ENCODE peak calls at places on chromosomes 4 and X, in seven cellular contexts. L is AG04450, O is H7, S is tibial artery, B is cardiac muscle cell, E is K562, P is adipocyte. Q is an unnamed sample.

GRCh38 chrX:18548996-18549395 is 122.9 kb downstream of the RS1 start:
- DNase-seq in P (no peak), O (no peak), B (no peak), L (no peak), S (no peak), E (no peak), Q (no peak)

GRCh38 chrX:15056044-15056443 is 182.8 kb downstream of the MOSPD2 start:
- DNase-seq in O (no peak), S (no peak), B (no peak), P (no peak), E (no peak), L (no peak), Q (no peak)

GRCh38 chr4:169557061-169557636 is 55.2 kb downstream of the NEK1 start:
- DNase-seq in L (no peak), E (no peak), O (no peak), B (no peak), S (no peak), P (no peak), Q (no peak)

GRCh38 chrX:49878834-49879655 is at the start of gene USP27X:
- DNase-seq in P (peak; percentile 82), O (peak; percentile 83), L (peak; percentile 45), E (peak; percentile 84), S (peak; percentile 76), B (peak; percentile 81), Q (peak; percentile 71)

GRCh38 chr4:181301735-181302380 is 941.3 kb upstream of the TENM3 start:
- DNase-seq in P (peak; percentile 20), O (no peak), S (no peak), B (peak; percentile 66), L (peak; percentile 7), E (peak; percentile 30), Q (peak; percentile 17)

GRCh38 chrX:9171841-9172240 is 137.9 kb upstream of the FAM9B start:
- DNase-seq in P (no peak), S (no peak), L (no peak), O (no peak), E (no peak), B (no peak), Q (no peak)

GRCh38 chr4:125368161-125368560 is 53.4 kb downstream of the FAT4 start:
- DNase-seq in B (no peak), S (no peak), L (peak; percentile 16), E (no peak), P (peak; percentile 83), O (no peak), Q (no peak)

GRCh38 chrX:118025193-118025592 is 91.4 kb downstream of the KLHL13 start:
- DNase-seq in L (peak; percentile 39), B (no peak), S (no peak), P (peak; percentile 25), E (no peak), O (no peak), Q (no peak)

GRCh38 chrX:24080670-24081069 is 25.9 kb downstream of the EIF2S3 start:
- DNase-seq in P (no peak), E (no peak), B (no peak), L (no peak), S (no peak), O (no peak), Q (no peak)

GRCh38 chrX:20487227-20487626 is 220.5 kb upstream of the RPS6KA3 start:
- DNase-seq in E (no peak), L (no peak), S (no peak), P (peak; percentile 46), O (no peak), B (no peak), Q (no peak)

GRCh38 chrX:14718403-14718802 is 154.5 kb downstream of the FANCB start:
- DNase-seq in L (no peak), P (no peak), B (no peak), E (no peak), O (no peak), S (no peak), Q (no peak)

GRCh38 chr4:102165584-102165983 is 179.7 kb downstream of the SLC39A8 start:
- DNase-seq in L (no peak), B (no peak), E (no peak), S (no peak), O (no peak), P (no peak), Q (no peak)

GRCh38 chr4:14125375-14126129 is 498.0 kb upstream of the BOD1L1 start:
- DNase-seq in O (no peak), L (no peak), E (no peak), P (no peak), S (no peak), B (no peak), Q (no peak)

GRCh38 chr4:148774134-148774533 is 331.9 kb upstream of the NR3C2 start:
- DNase-seq in O (no peak), B (no peak), P (no peak), L (no peak), E (no peak), S (no peak), Q (no peak)

GRCh38 chr4:154004859-154005520 is 216.1 kb upstream of the SFRP2 start:
- DNase-seq in S (peak; percentile 72), E (no peak), O (no peak), P (peak; percentile 95), L (no peak), B (no peak), Q (no peak)

GRCh38 chr4:138894688-138895087 is 120.9 kb upstream of the NOCT start:
- DNase-seq in L (no peak), E (no peak), S (no peak), B (no peak), O (no peak), P (no peak), Q (no peak)

DNA sequence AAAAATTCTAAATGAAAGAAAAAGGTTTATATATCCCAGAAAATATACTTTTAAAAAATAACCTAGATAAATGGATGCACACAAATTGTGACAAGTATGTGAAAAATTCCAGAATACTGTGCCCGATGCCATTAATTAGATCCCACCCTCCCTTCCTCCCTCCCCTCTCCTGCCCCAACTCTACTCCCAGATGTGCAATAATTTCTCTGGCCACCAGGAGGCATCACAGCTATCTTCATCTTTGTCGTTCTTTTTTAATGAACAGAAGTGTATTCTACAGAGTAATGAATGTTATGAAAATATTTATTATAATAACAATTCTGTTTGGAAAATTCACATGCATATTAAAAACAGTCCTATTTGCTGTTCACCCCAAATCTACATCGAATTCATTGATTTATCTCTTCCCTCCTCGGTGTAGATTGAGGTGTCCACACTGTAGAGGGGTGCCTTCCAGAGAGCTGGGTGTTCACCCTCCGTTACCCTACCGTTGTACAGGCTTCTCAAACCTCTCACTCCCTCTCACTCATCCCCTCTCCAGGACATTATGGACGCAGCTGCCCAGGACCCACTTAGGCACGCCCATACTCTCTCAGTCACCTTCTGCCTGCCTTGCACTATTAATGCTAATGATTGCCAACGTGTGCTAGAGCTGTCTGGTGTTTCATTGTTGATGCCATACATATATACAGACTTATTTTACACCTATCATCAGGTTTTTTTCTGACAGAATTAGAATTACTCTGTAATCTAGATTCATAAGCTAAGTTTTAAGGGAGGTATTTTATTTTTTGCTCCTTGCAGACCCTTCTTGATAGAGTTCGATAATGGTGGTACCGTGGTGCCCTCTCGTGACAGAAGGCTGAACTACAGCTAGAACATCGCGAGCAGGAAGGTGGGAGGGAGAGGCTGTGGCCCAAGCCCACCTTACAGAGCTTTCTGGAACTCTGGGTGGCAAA is 14.1 kb downstream of the RAB40AL start:
- DNase-seq in B (peak; percentile 53), P (peak; percentile 65), O (peak; percentile 45), S (peak; percentile 35), E (peak; percentile 47), L (no peak), Q (no peak)
- H3K4me3 ChIP-seq in B (peak overlapping the region; percentile 14), P (peak overlapping the region; percentile 31), O (peak overlapping the region; percentile 0), S (no peak overlapping the region), E (no peak overlapping the region), L (no peak overlapping the region), Q (no peak overlapping the region)

GRCh38 chr4:70734168-70734954 is 12.6 kb downstream of the RUFY3 start:
- DNase-seq in S (no peak), P (peak; percentile 56), E (no peak), L (no peak), O (no peak), B (peak; percentile 18), Q (no peak)
- H3K4me3 ChIP-seq in S (peak overlapping the region; percentile 32), P (peak overlapping the region; percentile 84), E (peak overlapping the region; percentile 4), L (peak overlapping the region; percentile 41), O (no peak overlapping the region), B (no peak overlapping the region), Q (peak overlapping the region; percentile 54)

GRCh38 chrX:39275500-39276068 is 474.3 kb downstream of the MID1IP1 start:
- DNase-seq in B (no peak), E (no peak), L (no peak), P (no peak), S (no peak), O (no peak), Q (no peak)
- H3K4me3 ChIP-seq in B (no peak overlapping the region), E (no peak overlapping the region), L (no peak overlapping the region), P (no peak overlapping the region), S (no peak overlapping the region), O (no peak overlapping the region), Q (no peak overlapping the region)

DNA sequence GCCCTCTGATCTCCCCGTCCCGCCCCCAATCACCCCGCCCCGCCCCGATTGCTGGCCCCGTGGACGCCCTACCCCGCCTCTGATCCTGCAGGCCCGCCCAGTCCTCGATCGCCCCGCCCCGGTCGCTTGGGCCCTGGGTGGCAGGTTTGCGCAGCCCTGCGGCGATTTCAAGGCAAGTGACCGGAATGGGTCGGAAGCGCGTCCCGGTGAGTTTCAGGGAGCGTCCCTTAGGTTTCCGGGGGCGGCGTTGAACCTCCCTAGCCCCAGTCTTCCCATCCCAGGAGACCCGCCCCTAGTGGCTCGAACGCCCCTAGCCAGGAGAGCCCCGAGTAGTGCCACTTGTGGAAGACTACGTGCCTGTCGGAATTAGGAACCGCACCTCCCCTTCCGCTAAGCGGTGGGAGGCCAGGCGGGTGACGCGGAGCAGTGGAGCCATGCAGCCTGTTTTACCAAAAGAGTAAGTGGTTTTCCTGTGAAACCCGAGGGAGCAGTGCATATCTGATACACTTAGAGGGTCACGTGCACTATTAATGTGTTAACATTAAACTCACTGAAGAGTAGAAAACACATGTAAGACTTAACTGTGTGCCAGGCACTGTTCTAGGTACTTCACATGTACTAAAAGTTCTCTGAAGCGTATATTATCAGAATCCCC is 350 bp upstream of the TEC start:
- DNase-seq in O (peak; percentile 98), L (no peak), B (peak; percentile 94), E (peak; percentile 98), S (peak; percentile 94), P (peak; percentile 92), Q (peak; percentile 95)
- H3K4me3 ChIP-seq in O (peak overlapping the region; percentile 88), L (peak overlapping the region; percentile 66), B (peak overlapping the region; percentile 85), E (peak overlapping the region; percentile 89), S (peak overlapping the region; percentile 92), P (peak overlapping the region; percentile 92), Q (peak overlapping the region; percentile 82)

GRCh38 chr4:26326791-26327190 is 6.0 kb downstream of the RBPJ start:
- DNase-seq in O (no peak), P (peak; percentile 88), B (no peak), S (no peak), E (no peak), L (peak; percentile 89), Q (no peak)
- H3K4me3 ChIP-seq in O (no peak overlapping the region), P (peak overlapping the region; percentile 36), B (no peak overlapping the region), S (no peak overlapping the region), E (no peak overlapping the region), L (peak overlapping the region; percentile 18), Q (no peak overlapping the region)

DNA sequence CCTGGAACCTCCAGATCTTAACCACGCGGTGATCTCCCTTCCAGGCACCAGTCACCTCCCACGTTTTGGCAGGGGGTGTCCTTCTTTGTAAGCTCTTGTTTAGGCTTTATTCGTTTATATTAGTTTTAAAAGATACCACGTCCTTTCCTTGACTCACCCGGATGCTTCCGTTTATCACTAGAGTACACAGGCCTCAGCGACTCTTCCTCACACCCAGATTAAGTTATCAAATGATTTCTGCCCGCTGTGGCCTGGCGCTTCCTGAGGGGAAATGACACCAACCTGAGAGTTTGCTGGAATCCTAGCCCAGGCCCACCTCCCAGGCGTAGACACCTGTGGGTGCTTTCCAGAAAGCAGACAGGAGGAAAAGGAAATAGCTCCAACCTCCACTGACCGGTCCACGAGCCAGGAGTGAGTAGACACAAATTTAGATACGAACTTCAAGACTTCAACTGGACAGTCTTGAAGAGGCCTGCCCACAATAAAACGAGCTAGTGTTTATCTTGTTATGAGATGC is 756 bp upstream of the ADAMTS3 start:
- DNase-seq in E (no peak), O (no peak), P (no peak), B (no peak), L (no peak), S (no peak), Q (no peak)
- H3K4me3 ChIP-seq in E (peak overlapping the region; percentile 60), O (peak overlapping the region; percentile 54), P (peak overlapping the region; percentile 84), B (peak overlapping the region; percentile 80), L (peak overlapping the region; percentile 79), S (peak overlapping the region; percentile 63), Q (peak overlapping the region; percentile 59)